ENCODE peak calls at places on chromosomes 7 and 10, in four cellular contexts. G is glutamatergic neuron, P is non-pigmented ciliary epithelial cell, B is astrocyte of the spinal cord. R is an unnamed sample.
A peak's percentile ranks its signal among the peaks of the same experiment; 100 is the strongest.

GRCh38 chr7:158979635-158980351 is 123.4 kb downstream of the DYNC2I1 start:
- DNase-seq in B (no peak), G (no peak), P (no peak), R (no peak)

GRCh38 chr7:53292341-53292740 is 256.9 kb downstream of the POM121L12 start:
- DNase-seq in B (no peak), P (no peak), G (no peak), R (no peak)

GRCh38 chr10:5551531-5552375 is 27.0 kb downstream of the CALML3 start:
- DNase-seq in B (peak; percentile 79), G (no peak), P (no peak), R (peak; percentile 3)

GRCh38 chr7:117411539-117411938 is 15.8 kb downstream of the ASZ1 start:
- DNase-seq in G (no peak), P (no peak), B (no peak), R (no peak)

GRCh38 chr10:103040424-103040823 is 122.3 kb downstream of the CNNM2 start:
- DNase-seq in P (peak; percentile 67), G (no peak), B (peak; percentile 63), R (no peak)

GRCh38 chr7:152663926-152664325 is 12.0 kb downstream of the XRCC2 start:
- DNase-seq in P (no peak), G (no peak), B (no peak), R (no peak)

GRCh38 chr10:106722524-106722923 is 442.0 kb downstream of the SORCS1 start:
- DNase-seq in B (no peak), G (no peak), P (no peak), R (no peak)

GRCh38 chr10:122054046-122055025 is 65.4 kb downstream of the TACC2 start:
- DNase-seq in G (peak; percentile 77), P (no peak), B (peak; percentile 57), R (peak; percentile 70)

GRCh38 chr7:113086431-113086888 is at the start of gene GPR85:
- DNase-seq in B (peak; percentile 72), P (no peak), G (peak; percentile 80), R (peak; percentile 73)

GRCh38 chr7:66359656-66360211 is 154.6 kb downstream of the TPST1 start:
- DNase-seq in B (no peak), G (peak; percentile 35), P (no peak), R (no peak)

GRCh38 chr7:139572071-139572470 is 48.6 kb downstream of the CLEC2L start:
- DNase-seq in P (no peak), G (no peak), B (no peak), R (no peak)

GRCh38 chr7:115346685-115347084 is 424.8 kb downstream of the MDFIC start:
- DNase-seq in B (no peak), G (no peak), P (no peak), R (no peak)

GRCh38 chr7:20403356-20403755 is 72.7 kb downstream of the ITGB8 start:
- DNase-seq in P (no peak), G (peak; percentile 69), B (no peak), R (no peak)

GRCh38 chr7:26664735-26665420 is 199.5 kb downstream of the SKAP2 start:
- DNase-seq in G (no peak), P (no peak), B (no peak), R (no peak)

GRCh38 chr10:118290471-118290995 is 51.6 kb downstream of the FAM204A start:
- DNase-seq in P (no peak), B (no peak), G (no peak), R (no peak)

GRCh38 chr10:89633484-89633883 is 11.6 kb downstream of the PANK1 start:
- DNase-seq in G (no peak), P (peak; percentile 62), B (peak; percentile 82), R (no peak)

GRCh38 chr7:139698879-139699278 is 78.9 kb downstream of the HIPK2 start:
- DNase-seq in P (no peak), G (no peak), B (no peak), R (no peak)

GRCh38 chr10:69704231-69704630 is 74.2 kb downstream of the FAM241B start:
- DNase-seq in G (no peak), B (no peak), P (no peak), R (no peak)

GRCh38 chr10:101453791-101454718 is 100.1 kb downstream of the BTRC start:
- DNase-seq in B (peak; percentile 6), P (no peak), G (no peak), R (no peak)

GRCh38 chr7:82348251-82348650 is 95.3 kb downstream of the CACNA2D1 start:
- DNase-seq in G (no peak), P (no peak), B (no peak), R (no peak)

GRCh38 chr10:21100871-21101514 is 203.9 kb upstream of the NEBL start:
- DNase-seq in P (peak; percentile 70), G (no peak), B (peak; percentile 87), R (no peak)

R was measured in WTC11.